ENCODE peak calls at places on chromosome 9, in five cellular contexts. O is CD4-positive, alpha-beta T cell; N is IMR-90; M is HepG2; B is endodermal cell. U is an unnamed sample.

GRCh38 chr9:112137066-112137465 is 38.0 kb downstream of the SUSD1 start:
- DNase-seq in O (no peak), N (no peak), M (no peak), B (no peak), U (no peak)

GRCh38 chr9:116209406-116210116 is 56.0 kb downstream of the PAPPA start:
- DNase-seq in O (no peak), N (no peak), M (no peak), B (no peak), U (no peak)

GRCh38 chr9:33172256-33172678 is 5.1 kb upstream of the B4GALT1 start:
- DNase-seq in O (no peak), N (no peak), M (peak; percentile 79), B (peak; percentile 60), U (no peak)

GRCh38 chr9:22041792-22042191 is 32.7 kb upstream of the CDKN2B start:
- DNase-seq in O (no peak), N (no peak), M (no peak), B (no peak), U (no peak)

GRCh38 chr9:96618209-96619108 is 1.2 kb downstream of the CDC14B start:
- DNase-seq in O (no peak), N (peak; percentile 54), M (peak; percentile 42), B (peak; percentile 75), U (no peak)

GRCh38 chr9:34046784-34047379 is 1.8 kb downstream of the UBAP2 start:
- DNase-seq in O (no peak), N (peak; percentile 10), M (no peak), B (peak; percentile 45), U (no peak)

GRCh38 chr9:33289501-33289900 is 815 bp upstream of the NFX1 start:
- DNase-seq in O (no peak), N (no peak), M (no peak), B (peak; percentile 57), U (no peak)

GRCh38 chr9:76607730-76608475 is 148.9 kb downstream of the GCNT1 start:
- DNase-seq in O (no peak), N (no peak), M (no peak), B (no peak), U (no peak)

GRCh38 chr9:119418721-119419120 is 49.5 kb upstream of the BRINP1 start:
- DNase-seq in O (no peak), N (no peak), M (no peak), B (no peak), U (no peak)

GRCh38 chr9:113621309-113621791 is 157.8 kb downstream of the RGS3 start:
- DNase-seq in O (no peak), N (peak; percentile 93), M (no peak), B (peak; percentile 83), U (no peak)

GRCh38 chr9:119487118-119487827 is 118.0 kb upstream of the BRINP1 start:
- DNase-seq in O (no peak), N (no peak), M (no peak), B (peak; percentile 68), U (no peak)

GRCh38 chr9:27125030-27125429 is 16.0 kb downstream of the TEK start:
- DNase-seq in O (no peak), N (peak; percentile 99), M (no peak), B (no peak), U (no peak)

GRCh38 chr9:34557421-34558321 is 31.9 kb downstream of the CNTFR start:
- DNase-seq in O (no peak), N (no peak), M (no peak), B (peak; percentile 30), U (no peak)

GRCh38 chr9:129875181-129875611 is 39.9 kb downstream of the USP20 start:
- DNase-seq in O (no peak), N (no peak), M (no peak), B (peak; percentile 72), U (no peak)
- TF ChIP-seq CTCF in O (no peak), N (peak; percentile 7), M (peak; percentile 18), B (peak; percentile 61), U (peak; percentile 16)

GRCh38 chr9:4297151-4297794 is 2.6 kb downstream of the GLIS3 start:
- DNase-seq in O (peak; percentile 25), N (peak; percentile 87), M (peak; percentile 57), B (peak; percentile 89), U (peak; percentile 86)

GRCh38 chr9:4296217-4296616 is 3.7 kb downstream of the GLIS3 start:
- DNase-seq in O (no peak), N (no peak), M (no peak), B (no peak), U (no peak)

GRCh38 chr9:4299006-4299795 is 667 bp downstream of the GLIS3 start:
- DNase-seq in O (peak; percentile 18), N (peak; percentile 50), M (no peak), B (peak; percentile 75), U (no peak)

GRCh38 chr9:4297795-4298254 is 2.0 kb downstream of the GLIS3 start:
- DNase-seq in O (peak; percentile 65), N (peak; percentile 65), M (peak; percentile 39), B (peak; percentile 93), U (peak; percentile 50)

DNA sequence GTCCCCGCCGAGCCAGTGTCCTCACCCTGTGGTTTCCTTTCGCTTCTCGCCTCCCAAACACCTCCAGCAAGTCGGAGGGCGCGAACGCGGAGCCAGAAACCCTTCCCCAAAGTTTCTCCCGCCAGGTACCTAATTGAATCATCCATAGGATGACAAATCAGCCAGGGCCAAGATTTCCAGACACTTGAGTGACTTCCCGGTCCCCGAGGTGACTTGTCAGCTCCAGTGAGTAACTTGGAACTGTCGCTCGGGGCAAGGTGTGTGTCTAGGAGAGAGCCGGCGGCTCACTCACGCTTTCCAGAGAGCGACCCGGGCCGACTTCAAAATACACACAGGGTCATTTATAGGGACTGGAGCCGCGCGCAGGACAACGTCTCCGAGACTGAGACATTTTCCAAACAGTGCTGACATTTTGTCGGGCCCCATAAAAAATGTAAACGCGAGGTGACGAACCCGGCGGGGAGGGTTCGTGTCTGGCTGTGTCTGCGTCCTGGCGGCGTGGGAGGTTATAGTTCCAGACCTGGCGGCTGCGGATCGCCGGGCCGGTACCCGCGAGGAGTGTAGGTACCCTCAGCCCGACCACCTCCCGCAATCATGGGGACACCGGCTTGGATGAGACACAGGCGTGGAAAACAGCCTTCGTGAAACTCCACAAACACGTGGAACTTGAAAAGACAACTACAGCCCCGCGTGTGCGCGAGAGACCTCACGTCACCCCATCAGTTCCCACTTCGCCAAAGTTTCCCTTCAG is 1.4 kb downstream of the GLIS3 start:
- DNase-seq in O (peak; percentile 19), N (peak; percentile 27), M (no peak), B (peak; percentile 83), U (peak; percentile 61)
- TF ChIP-seq CTCF in O (no peak), N (no peak), M (no peak), B (peak; percentile 46), U (no peak)

GRCh38 chr9:100600511-100601079 is 22.7 kb downstream of the CAVIN4 start:
- DNase-seq in O (no peak), N (no peak), M (no peak), B (peak; percentile 52), U (no peak)

GRCh38 chr9:100597236-100597635 is 19.4 kb downstream of the CAVIN4 start:
- DNase-seq in O (no peak), N (no peak), M (no peak), B (no peak), U (no peak)

GRCh38 chr9:100602302-100602930 is 24.5 kb downstream of the CAVIN4 start:
- DNase-seq in O (no peak), N (peak; percentile 54), M (peak; percentile 43), B (peak; percentile 86), U (no peak)

GRCh38 chr9:100598641-100599145 is 20.8 kb downstream of the CAVIN4 start:
- DNase-seq in O (peak; percentile 73), N (peak; percentile 71), M (peak; percentile 69), B (peak; percentile 99), U (peak; percentile 52)

DNA sequence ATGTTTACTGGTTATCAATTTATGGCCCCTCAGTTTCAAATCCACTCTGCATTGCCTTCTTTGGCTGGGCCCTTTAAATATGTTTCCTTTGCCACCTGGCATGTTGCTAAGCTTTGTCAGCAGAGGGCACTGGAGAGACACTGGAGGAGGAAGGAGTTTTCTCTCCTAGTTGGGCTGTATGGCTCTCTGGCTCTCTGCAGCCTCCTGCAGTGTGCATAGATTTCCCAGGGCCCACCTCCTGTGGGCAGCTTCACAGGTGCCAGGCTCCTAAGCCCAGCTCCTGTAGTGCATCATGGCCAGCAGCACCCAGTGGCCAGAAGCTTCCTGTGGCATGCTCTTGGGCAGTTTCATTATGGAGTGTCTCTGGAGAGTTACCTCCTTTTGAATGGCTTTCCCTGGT is 23.3 kb downstream of the CAVIN4 start:
- DNase-seq in O (no peak), N (peak; percentile 55), M (peak; percentile 69), B (peak; percentile 89), U (no peak)
- TF ChIP-seq CTCF in O (peak; percentile 29), N (peak; percentile 68), M (peak; percentile 81), B (peak; percentile 86), U (peak; percentile 48)

GRCh38 chr9:132673355-132673754 is 3.1 kb downstream of the GTF3C4 start:
- DNase-seq in O (no peak), N (peak; percentile 43), M (peak; percentile 64), B (no peak), U (no peak)
- TF ChIP-seq CTCF in O (no peak), N (no peak), M (no peak), B (peak; percentile 49), U (no peak)

GRCh38 chr9:137298401-137298982 is 3.6 kb downstream of the NRARP start:
- DNase-seq in O (no peak), N (no peak), M (no peak), B (peak; percentile 63), U (no peak)

GRCh38 chr9:137300607-137301085 is 1.4 kb downstream of the NRARP start:
- DNase-seq in O (no peak), N (peak; percentile 20), M (no peak), B (peak; percentile 84), U (no peak)

GRCh38 chr9:137297966-137298365 is 4.1 kb downstream of the NRARP start:
- DNase-seq in O (no peak), N (no peak), M (no peak), B (peak; percentile 56), U (no peak)

GRCh38 chr9:137299938-137300337 is 2.1 kb downstream of the NRARP start:
- DNase-seq in O (no peak), N (no peak), M (no peak), B (peak; percentile 73), U (no peak)

DNA sequence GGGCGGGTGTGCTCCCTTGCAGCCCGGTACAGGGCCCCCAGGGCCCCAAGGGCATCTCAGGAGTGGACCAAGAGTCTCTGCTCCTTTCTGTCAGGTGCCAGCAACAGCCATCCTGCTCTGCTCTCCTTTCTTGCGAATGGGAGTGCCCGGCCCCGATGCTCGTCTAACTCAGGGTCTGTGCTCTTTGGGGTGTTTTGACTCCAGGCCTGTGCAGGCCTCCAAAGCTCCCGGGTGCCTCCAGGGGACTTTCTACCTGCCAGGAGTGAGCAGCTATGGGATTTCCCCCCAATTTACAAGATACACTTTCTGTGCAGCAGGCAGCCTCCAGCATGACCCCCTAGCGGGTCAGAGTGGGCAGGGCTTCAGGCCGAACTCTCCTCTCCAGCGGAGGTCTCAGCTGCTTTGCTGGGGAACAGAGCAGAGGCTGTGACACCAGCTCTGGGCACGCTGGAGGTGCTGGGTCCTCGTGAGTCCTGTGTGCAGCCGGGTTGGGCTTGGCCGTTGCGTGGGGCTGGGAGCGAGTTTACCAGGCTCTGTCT is 3.0 kb downstream of the NRARP start:
- DNase-seq in O (no peak), N (no peak), M (no peak), B (peak; percentile 82), U (no peak)
- TF ChIP-seq CTCF in O (no peak), N (no peak), M (peak; percentile 9), B (peak; percentile 33), U (no peak)

GRCh38 chr9:117551171-117551570 is 136.3 kb upstream of the ASTN2 start:
- DNase-seq in O (no peak), N (no peak), M (no peak), B (no peak), U (no peak)

GRCh38 chr9:117552811-117553210 is 138.0 kb upstream of the ASTN2 start:
- DNase-seq in O (no peak), N (no peak), M (no peak), B (no peak), U (no peak)

GRCh38 chr9:117555964-117556629 is 141.2 kb upstream of the ASTN2 start:
- DNase-seq in O (no peak), N (no peak), M (peak; percentile 60), B (peak; percentile 95), U (no peak)
- TF ChIP-seq CTCF in O (no peak), N (no peak), M (peak; percentile 76), B (peak; percentile 85), U (peak; percentile 57)

U was measured in CD14-positive monocyte.